ENCODE peak calls at places on chromosomes 11 and 22, in four cellular contexts. B is HepG2, Z is WTC11, M is GM12878. A is an unnamed sample.

GRCh38 chr11:8908099-8908498 is 2.9 kb upstream of the AKIP1 start:
- DNase-seq in B (no peak), Z (no peak), M (no peak), A (no peak)

GRCh38 chr11:60563553-60564235 is 48.5 kb downstream of the MS4A13 start:
- DNase-seq in B (no peak), Z (peak; percentile 29), M (no peak), A (no peak)

GRCh38 chr22:20422965-20423635 is 14.5 kb downstream of the SCARF2 start:
- DNase-seq in B (no peak), Z (no peak), M (no peak), A (no peak)

GRCh38 chr11:11667056-11667455 is 45.3 kb upstream of the GALNT18 start:
- DNase-seq in B (no peak), Z (no peak), M (no peak), A (peak; percentile 8)

GRCh38 chr22:25027052-25027525 is 74.6 kb downstream of the KIAA1671 start:
- DNase-seq in B (no peak), Z (no peak), M (no peak), A (no peak)

GRCh38 chr11:14376920-14377319 is 17.9 kb upstream of the RRAS2 start:
- DNase-seq in B (no peak), Z (no peak), M (no peak), A (no peak)

GRCh38 chr11:80435345-80435744 is 994.5 kb upstream of the TENM4 start:
- DNase-seq in B (no peak), Z (no peak), M (no peak), A (no peak)

GRCh38 chr22:45640291-45640940 is 31.2 kb upstream of the ATXN10 start:
- DNase-seq in B (no peak), Z (no peak), M (no peak), A (no peak)

GRCh38 chr11:8250981-8251620 is 12.6 kb downstream of the LMO1 start:
- DNase-seq in B (no peak), Z (peak; percentile 5), M (no peak), A (no peak)

GRCh38 chr11:101508370-101508769 is 75.4 kb downstream of the TRPC6 start:
- DNase-seq in B (no peak), Z (no peak), M (no peak), A (no peak)

GRCh38 chr11:72578541-72578940 is 95.7 kb downstream of the PDE2A start:
- DNase-seq in B (no peak), Z (peak; percentile 5), M (no peak), A (no peak)

GRCh38 chr11:60838132-60838531 is 3.8 kb upstream of the CCDC86 start:
- DNase-seq in B (peak; percentile 28), Z (peak; percentile 55), M (no peak), A (peak; percentile 61)

GRCh38 chr11:31871310-31872073 is 60.4 kb upstream of the PAX6 start:
- DNase-seq in B (no peak), Z (no peak), M (no peak), A (no peak)

GRCh38 chr22:37639070-37639760 is at the start of gene SH3BP1:
- DNase-seq in B (peak; percentile 57), Z (peak; percentile 81), M (no peak), A (peak; percentile 81)

GRCh38 chr11:128579790-128580504 is 7.4 kb downstream of the ETS1 start:
- DNase-seq in B (no peak), Z (no peak), M (no peak), A (no peak)
- TF ChIP-seq TCF7 in B (no peak), Z (no peak), M (no peak), A (no peak)

GRCh38 chr11:123404626-123405025 is 25.4 kb upstream of the GRAMD1B start:
- DNase-seq in B (no peak), Z (no peak), M (no peak), A (no peak)
- TF ChIP-seq TCF7 in B (no peak), Z (no peak), M (no peak), A (no peak)

GRCh38 chr11:109343242-109343641 is 78.7 kb upstream of the C11orf87 start:
- DNase-seq in B (no peak), Z (no peak), M (no peak), A (no peak)
- TF ChIP-seq TCF7 in B (no peak), Z (no peak), M (no peak), A (no peak)

DNA sequence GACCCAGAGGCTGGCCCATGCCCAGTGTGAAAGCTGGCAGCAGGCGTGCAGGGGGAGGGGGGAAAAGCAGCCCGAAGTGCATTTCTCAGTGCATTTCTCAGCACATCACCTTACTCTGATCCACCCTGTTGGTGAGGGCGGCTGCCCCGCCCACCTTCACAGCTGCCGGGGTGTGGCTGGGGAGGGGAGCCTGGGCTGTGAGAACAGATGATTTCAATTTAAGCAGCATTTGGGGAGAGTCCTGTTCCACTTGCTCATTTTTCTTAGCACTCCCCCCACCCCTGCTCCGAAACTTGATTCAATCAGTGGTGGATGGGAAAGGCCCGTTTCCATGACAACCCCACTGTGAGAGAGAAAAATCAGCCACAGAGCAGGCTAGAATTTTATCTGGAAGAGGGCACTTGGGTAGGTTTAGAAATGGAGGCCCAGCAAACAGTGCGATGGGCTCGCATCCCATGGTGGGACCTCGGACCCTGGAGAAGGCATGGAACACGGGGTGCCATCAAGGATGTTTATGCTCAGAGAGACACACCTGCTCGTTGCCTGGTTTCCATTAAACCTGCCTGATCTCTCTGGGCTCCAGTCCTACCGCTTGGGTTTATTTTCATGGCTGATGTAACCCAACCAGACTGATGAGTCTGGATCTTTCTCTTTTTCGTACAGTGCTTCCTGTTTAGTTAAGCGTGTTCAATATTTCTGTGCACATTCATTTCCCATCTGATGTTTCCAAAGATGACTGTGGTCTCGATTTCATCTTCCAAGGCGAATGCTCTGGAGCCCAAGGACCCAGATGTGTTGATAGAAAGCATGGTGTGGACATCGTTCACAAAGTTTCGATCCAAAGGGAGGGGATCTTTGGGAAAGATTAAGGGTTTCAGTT is 84.5 kb downstream of the SNX19 start:
- DNase-seq in B (no peak), Z (no peak), M (no peak), A (no peak)
- TF ChIP-seq TCF7 in B (no peak), Z (no peak), M (no peak), A (no peak)

DNA sequence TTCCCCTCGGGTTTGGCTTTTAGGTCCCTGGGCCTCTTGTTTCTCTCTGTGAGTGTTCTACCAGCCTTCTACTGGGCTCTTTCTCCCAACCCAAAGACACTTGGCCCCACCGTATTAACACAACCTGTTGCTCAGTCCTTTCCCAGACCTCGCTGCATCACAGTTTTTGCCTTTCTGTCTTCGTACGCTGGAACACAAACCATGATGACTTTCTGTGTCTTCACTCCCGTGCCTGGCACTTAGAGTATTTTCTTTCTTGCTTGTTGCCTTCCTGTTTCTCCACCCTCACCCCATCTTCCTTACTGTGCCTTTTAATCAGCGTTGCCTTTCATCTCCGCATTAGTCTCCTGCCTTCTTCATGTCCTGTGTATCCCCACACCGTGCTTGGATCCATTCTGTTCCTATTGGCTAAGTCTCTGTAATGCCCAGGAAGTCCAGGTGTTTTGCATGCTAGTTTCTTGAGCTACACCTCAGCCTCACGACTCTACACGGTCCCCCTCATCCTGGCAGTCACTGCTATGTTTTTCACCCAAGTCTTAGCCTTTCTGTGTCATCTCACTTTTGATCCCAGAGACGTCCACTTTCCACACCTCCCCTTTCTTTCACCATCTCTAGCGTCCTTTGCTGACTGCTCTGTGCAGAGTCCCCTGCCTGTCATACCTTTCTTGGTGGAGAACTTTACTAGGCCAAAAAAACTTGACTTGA is 1.6 kb downstream of the MARK2 start:
- DNase-seq in B (no peak), Z (no peak), M (no peak), A (no peak)
- TF ChIP-seq TCF7 in B (no peak), Z (no peak), M (no peak), A (no peak)

DNA sequence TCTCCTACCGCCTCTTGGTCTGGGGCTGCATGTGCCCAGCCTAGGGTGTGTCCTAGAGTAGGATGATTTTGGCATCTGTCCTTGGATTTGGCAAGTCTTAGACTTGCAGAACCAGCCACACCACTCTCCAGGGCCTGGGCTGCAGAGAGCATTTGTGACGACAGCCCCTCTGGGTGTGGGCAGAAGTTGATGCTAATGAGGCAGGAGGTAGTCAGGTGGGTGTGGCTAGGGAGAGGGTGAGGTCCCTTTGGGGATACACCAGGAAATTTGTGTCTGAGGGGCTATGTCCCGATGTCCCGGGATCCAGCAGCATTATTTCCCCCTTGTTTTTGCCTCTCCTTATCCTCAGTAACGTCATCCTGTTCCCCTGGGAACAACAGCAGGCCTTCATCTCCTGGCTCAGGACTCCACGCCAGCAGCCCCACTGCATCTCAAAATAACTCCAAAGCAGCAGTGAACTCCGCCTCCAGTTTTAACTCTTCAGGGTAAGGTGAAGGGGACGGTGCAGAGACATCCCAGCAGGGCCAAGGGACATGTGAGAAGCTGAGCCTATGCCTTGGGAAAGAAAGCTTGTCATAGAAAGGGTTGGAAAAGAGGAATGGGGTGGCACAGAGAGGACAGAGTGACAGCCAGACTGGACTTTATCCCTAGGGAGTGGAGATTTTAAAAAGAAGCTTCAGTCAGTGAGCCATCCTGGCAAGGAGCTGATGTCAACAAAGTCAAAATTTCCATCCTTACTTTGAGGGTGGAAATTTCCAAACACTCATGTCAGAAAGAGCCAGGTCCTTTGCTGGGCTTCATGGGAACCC is 8.0 kb upstream of the TLCD5 start:
- DNase-seq in B (no peak), Z (peak; percentile 42), M (no peak), A (no peak)
- TF ChIP-seq TCF7 in B (no peak), Z (no peak), M (no peak), A (no peak)

GRCh38 chr22:49188591-49188990 is 639.1 kb downstream of the BRD1 start:
- DNase-seq in B (no peak), Z (no peak), M (no peak), A (no peak)

GRCh38 chr22:49188091-49188490 is 639.6 kb downstream of the BRD1 start:
- DNase-seq in B (no peak), Z (no peak), M (no peak), A (no peak)

GRCh38 chr22:49191506-49191980 is 636.1 kb downstream of the BRD1 start:
- DNase-seq in B (no peak), Z (no peak), M (no peak), A (no peak)

GRCh38 chr22:49190816-49191505 is 636.7 kb downstream of the BRD1 start:
- DNase-seq in B (no peak), Z (no peak), M (no peak), A (no peak)

DNA sequence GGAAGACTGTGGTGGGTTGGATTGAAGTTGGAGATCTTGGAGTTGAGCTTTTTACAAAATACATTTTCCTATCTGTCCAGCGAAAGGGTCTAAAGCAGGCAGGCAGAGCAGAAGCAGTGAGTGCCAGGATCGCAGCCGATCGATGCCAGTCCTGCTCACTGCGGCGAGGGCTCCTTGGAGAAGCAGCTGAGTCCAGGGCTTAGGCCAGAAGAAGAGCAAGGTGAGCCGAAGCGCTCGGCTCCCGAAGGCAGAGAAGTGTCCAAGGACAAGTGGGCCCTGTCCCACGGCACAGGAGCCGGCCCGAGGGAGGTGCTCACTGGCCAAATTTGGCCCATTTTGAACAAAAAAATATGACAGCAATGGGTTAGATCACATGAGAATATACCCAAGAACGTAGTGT is 637.8 kb downstream of the BRD1 start:
- DNase-seq in B (no peak), Z (no peak), M (no peak), A (no peak)
- TF ChIP-seq TCF7 in B (no peak), Z (no peak), M (no peak), A (no peak)

GRCh38 chr11:68367252-68367651 is 54.9 kb downstream of the LRP5 start:
- DNase-seq in B (no peak), Z (no peak), M (no peak), A (no peak)
- TF ChIP-seq TCF7 in B (no peak), Z (no peak), M (no peak), A (no peak)

A was measured in K562.